ENCODE peak calls at places on chromosomes 13 and 19, in five cellular contexts. O, N, F, S and R are unnamed samples.

GRCh38 chr13:104086759-104087158 is 1020.5 kb upstream of the SLC10A2 start:
- DNase-seq in O (no peak), N (no peak), F (no peak), S (no peak), R (no peak)

GRCh38 chr13:50101590-50101989 is 86.3 kb downstream of the KCNRG start:
- DNase-seq in O (no peak), N (no peak), F (no peak), S (no peak), R (no peak)

GRCh38 chr13:41148421-41149283 is 16.1 kb upstream of the KBTBD6 start:
- DNase-seq in O (no peak), N (no peak), F (no peak), S (no peak), R (no peak)

GRCh38 chr19:28634837-28635236 is 578.1 kb downstream of the UQCRFS1 start:
- DNase-seq in O (no peak), N (no peak), F (no peak), S (no peak), R (no peak)

GRCh38 chr19:756821-757688 is 6.1 kb downstream of the MISP start:
- DNase-seq in O (no peak), N (no peak), F (no peak), S (no peak), R (no peak)

GRCh38 chr19:45791744-45792481 is 732 bp downstream of the DMWD start:
- DNase-seq in O (no peak), N (no peak), F (no peak), S (no peak), R (no peak)

GRCh38 chr13:110542311-110542796 is 19.2 kb downstream of the RAB20 start:
- DNase-seq in O (no peak), N (no peak), F (no peak), S (no peak), R (no peak)

GRCh38 chr13:102234618-102235017 is 167.2 kb downstream of the FGF14 start:
- DNase-seq in O (peak; percentile 48), N (no peak), F (no peak), S (no peak), R (no peak)

GRCh38 chr19:11421607-11422098 is 2.5 kb upstream of the RGL3 start:
- DNase-seq in O (no peak), N (no peak), F (peak; percentile 43), S (peak; percentile 55), R (peak; percentile 80)

GRCh38 chr19:58380037-58380735 is 644 bp downstream of the ZNF837 start:
- DNase-seq in O (no peak), N (no peak), F (no peak), S (no peak), R (peak; percentile 20)

GRCh38 chr19:31264379-31264778 is 84.9 kb downstream of the TSHZ3 start:
- DNase-seq in O (no peak), N (no peak), F (no peak), S (no peak), R (no peak)

GRCh38 chr19:6744381-6745288 is 5.2 kb downstream of the TRIP10 start:
- DNase-seq in O (peak; percentile 96), N (peak; percentile 86), F (peak; percentile 75), S (peak; percentile 54), R (peak; percentile 95)

GRCh38 chr19:50510121-50510670 is 795 bp downstream of the JOSD2 start:
- DNase-seq in O (no peak), N (no peak), F (no peak), S (peak; percentile 47), R (peak; percentile 57)

GRCh38 chr13:32585625-32586021 is 629 bp upstream of the PDS5B start:
- DNase-seq in O (peak; percentile 3), N (peak; percentile 62), F (peak; percentile 1), S (peak; percentile 23), R (no peak)

GRCh38 chr19:48549380-48549779 is 2.6 kb upstream of the SULT2B1 start:
- DNase-seq in O (no peak), N (no peak), F (no peak), S (no peak), R (no peak)

GRCh38 chr13:24606486-24607170 is 73.6 kb upstream of the ATP12A start:
- DNase-seq in O (no peak), N (no peak), F (no peak), S (peak; percentile 48), R (no peak)

GRCh38 chr13:24610956-24611355 is 69.3 kb upstream of the ATP12A start:
- DNase-seq in O (no peak), N (no peak), F (no peak), S (no peak), R (no peak)

DNA sequence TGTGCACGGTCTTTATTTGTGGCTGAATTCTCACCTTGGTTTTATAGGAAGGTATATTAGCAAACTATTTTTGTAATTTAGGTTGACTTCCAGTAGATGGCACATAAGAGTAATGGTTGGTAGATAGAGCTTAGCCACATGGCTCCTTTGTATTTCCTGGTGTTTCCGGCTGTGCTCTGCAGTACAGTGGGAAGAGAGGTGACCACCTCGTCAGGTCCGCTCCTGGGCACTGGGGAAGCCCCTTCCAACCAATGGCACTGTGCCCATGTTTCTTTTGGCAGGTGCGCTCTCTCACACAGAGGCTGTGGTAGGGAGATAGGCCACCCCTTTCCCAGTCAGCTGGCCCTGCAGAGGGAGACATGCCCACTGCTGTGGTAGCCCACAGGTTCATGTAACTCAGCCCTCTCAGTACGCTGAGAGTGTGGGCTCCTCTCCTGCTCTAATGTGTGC is 74.3 kb upstream of the ATP12A start:
- DNase-seq in O (peak; percentile 64), N (peak; percentile 50), F (peak; percentile 48), S (no peak), R (no peak)
- TF ChIP-seq CTCF in O (peak; percentile 55), N (peak; percentile 57), F (peak; percentile 15), S (no peak), R (no peak)

GRCh38 chr19:24086974-24087595 is at the start of gene ZNF254:
- DNase-seq in O (peak; percentile 94), N (peak; percentile 93), F (peak; percentile 90), S (peak; percentile 89), R (peak; percentile 96)
- TF ChIP-seq CTCF in O (no peak), N (no peak), F (no peak), S (no peak), R (no peak)

DNA sequence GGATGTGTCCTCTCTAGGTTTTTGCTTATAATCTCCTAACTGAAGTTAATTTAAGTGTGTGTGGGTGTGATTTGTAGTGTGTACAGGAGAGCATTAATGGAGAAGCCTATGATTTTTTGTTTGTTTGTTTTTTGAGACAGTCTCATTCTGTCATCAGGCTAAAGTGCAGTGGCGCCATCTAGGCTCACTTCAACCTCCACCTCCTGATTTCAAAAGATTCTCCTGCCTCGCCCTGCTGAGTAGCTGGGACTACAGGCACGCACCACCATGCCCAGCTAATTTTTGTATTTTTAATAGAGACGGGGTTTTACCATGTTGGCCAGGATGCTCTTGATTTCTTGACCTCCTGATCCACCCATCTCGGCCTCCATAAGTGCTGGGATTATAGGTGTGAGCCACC is 20.6 kb downstream of the ZNF701 start:
- DNase-seq in O (no peak), N (no peak), F (no peak), S (no peak), R (no peak)
- TF ChIP-seq CTCF in O (peak; percentile 20), N (no peak), F (no peak), S (no peak), R (no peak)

GRCh38 chr19:9741476-9742171 is 26.9 kb downstream of the ZNF846 start:
- DNase-seq in O (peak; percentile 90), N (no peak), F (peak; percentile 3), S (no peak), R (no peak)
- TF ChIP-seq CTCF in O (no peak), N (no peak), F (no peak), S (no peak), R (no peak)

GRCh38 chr19:39169143-39169810 is 27.5 kb upstream of the NCCRP1 start:
- DNase-seq in O (no peak), N (no peak), F (no peak), S (no peak), R (no peak)
- TF ChIP-seq CTCF in O (no peak), N (no peak), F (no peak), S (no peak), R (no peak)

GRCh38 chr19:56348289-56348877 is 33.7 kb upstream of the ZSCAN5A start:
- DNase-seq in O (peak; percentile 17), N (no peak), F (peak; percentile 30), S (no peak), R (no peak)
- TF ChIP-seq CTCF in O (peak; percentile 60), N (peak; percentile 37), F (no peak), S (no peak), R (no peak)

DNA sequence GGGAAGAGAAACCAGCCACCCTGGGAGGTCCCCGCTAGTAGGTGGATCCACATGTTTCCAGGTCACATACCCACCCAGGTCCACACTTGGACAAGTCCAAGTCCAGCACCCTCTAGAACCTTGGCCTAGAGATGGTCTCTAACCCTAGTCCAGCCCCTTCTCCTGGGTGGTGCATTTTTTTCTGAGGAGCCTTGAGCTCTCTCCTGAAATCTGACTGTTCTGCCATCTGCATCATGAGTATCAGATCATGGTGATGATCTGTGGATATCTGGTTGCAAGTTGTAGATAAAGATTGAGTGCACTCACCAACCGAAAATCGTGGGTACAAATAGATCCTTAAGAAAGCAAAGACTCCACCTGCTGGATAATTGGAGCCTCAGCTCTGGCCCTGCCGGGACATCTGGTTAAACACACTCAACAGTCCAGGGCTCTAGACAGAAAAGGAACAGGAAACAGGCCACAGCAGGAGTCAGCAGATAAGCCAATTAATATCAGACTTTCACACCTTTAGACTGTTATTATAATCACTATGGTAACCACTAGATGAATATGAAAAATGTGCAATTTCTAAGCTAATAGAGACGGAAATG is 41.1 kb downstream of the GPR12 start:
- DNase-seq in O (peak; percentile 8), N (peak; percentile 3), F (no peak), S (no peak), R (no peak)
- TF ChIP-seq CTCF in O (peak; percentile 45), N (peak; percentile 21), F (no peak), S (peak; percentile 25), R (no peak)

GRCh38 chr19:8340341-8341096 is 2.5 kb downstream of the KANK3 start:
- DNase-seq in O (no peak), N (no peak), F (no peak), S (no peak), R (peak; percentile 89)
- TF ChIP-seq CTCF in O (no peak), N (no peak), F (no peak), S (no peak), R (peak; percentile 26)